ENCODE peak calls at places on chromosomes 2 and 18, in seven cellular contexts. L is spleen, H is kidney epithelial cell, X is upper lobe of right lung, P is sigmoid colon, F is HepG2, G is dorsolateral prefrontal cortex. Q is an unnamed sample.

GRCh38 chr18:35185771-35186170 is 55.1 kb upstream of the ZNF397 start:
- DNase-seq in L (no peak), H (no peak), X (no peak), P (no peak), F (no peak), G (no peak), Q (no peak)

GRCh38 chr2:25219621-25220020 is 51.2 kb upstream of the POMC start:
- DNase-seq in L (no peak), H (no peak), X (no peak), P (no peak), F (no peak), G (no peak), Q (no peak)

GRCh38 chr2:165833156-165833555 is 39.1 kb upstream of the GALNT3 start:
- DNase-seq in L (no peak), H (peak), X (no peak), P (no peak), F (no peak), G (no peak), Q (peak)

GRCh38 chr2:28134857-28135256 is 244.3 kb downstream of the BABAM2 start:
- DNase-seq in L (no peak), H (no peak), X (no peak), P (no peak), F (no peak), G (no peak), Q (no peak)

GRCh38 chr18:47075098-47075883 is 39.9 kb upstream of the ELOA2 start:
- DNase-seq in L (no peak), H (no peak), X (no peak), P (no peak), F (no peak), G (no peak), Q (no peak)

GRCh38 chr2:223642496-223642895 is 40.3 kb upstream of the SCG2 start:
- DNase-seq in L (no peak), H (no peak), X (no peak), P (no peak), F (no peak), G (no peak), Q (no peak)

GRCh38 chr18:49114556-49114955 is 163.8 kb upstream of the SMAD7 start:
- DNase-seq in L (no peak), H (no peak), X (no peak), P (no peak), F (no peak), G (no peak), Q (no peak)

GRCh38 chr2:196287541-196287940 is 116.2 kb upstream of the STK17B start:
- DNase-seq in L (no peak), H (no peak), X (no peak), P (no peak), F (no peak), G (no peak), Q (no peak)

GRCh38 chr2:65430515-65431416 is 1.6 kb downstream of the SPRED2 start:
- DNase-seq in L (peak), H (no peak), X (peak), P (peak), F (peak), G (peak), Q (peak)

GRCh38 chr2:219059725-219060682 is 717 bp downstream of the IHH start:
- DNase-seq in L (no peak), H (no peak), X (peak), P (no peak), F (no peak), G (no peak), Q (no peak)

GRCh38 chr2:88765154-88765948 is 73.9 kb downstream of the RPIA start:
- DNase-seq in L (peak), H (no peak), X (peak), P (no peak), F (no peak), G (peak), Q (no peak)

GRCh38 chr2:88760819-88761598 is 69.5 kb downstream of the RPIA start:
- DNase-seq in L (no peak), H (no peak), X (no peak), P (no peak), F (no peak), G (no peak), Q (no peak)

GRCh38 chr2:88764850-88765153 is 73.3 kb downstream of the RPIA start:
- DNase-seq in L (no peak), H (no peak), X (no peak), P (no peak), F (no peak), G (no peak), Q (no peak)

GRCh38 chr2:88764141-88764849 is 72.8 kb downstream of the RPIA start:
- DNase-seq in L (no peak), H (no peak), X (no peak), P (no peak), F (no peak), G (no peak), Q (no peak)
- TF ChIP-seq CTCF in L (no peak), H (no peak), X (no peak), P (no peak), F (no peak), G (no peak), Q (no peak)

DNA sequence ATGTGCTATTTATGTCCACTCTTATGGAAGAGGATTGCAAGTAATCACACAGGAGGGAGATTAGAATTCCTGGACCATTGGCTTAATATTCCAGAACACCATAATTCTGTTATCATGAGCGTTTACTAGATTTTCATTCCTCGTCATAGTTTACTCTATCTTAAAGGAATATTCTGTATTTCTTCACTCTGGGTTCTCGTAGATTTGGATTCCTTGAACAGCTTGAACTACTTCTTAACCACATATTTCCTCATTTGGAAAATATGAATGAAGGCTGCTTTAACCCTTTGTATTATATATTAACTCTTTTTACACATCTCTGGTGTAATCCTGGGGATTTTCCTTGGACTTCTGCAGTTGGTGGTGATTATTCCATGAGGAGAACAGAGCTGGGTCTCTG is 46.3 kb upstream of the CCBE1 start:
- DNase-seq in L (no peak), H (no peak), X (no peak), P (no peak), F (no peak), G (no peak), Q (no peak)
- H3K4me3 ChIP-seq in L (no peak), H (no peak), X (no peak), P (no peak), F (no peak), G (no peak), Q (no peak)

GRCh38 chr2:221477697-221478096 is 94.4 kb downstream of the EPHA4 start:
- DNase-seq in L (no peak), H (no peak), X (no peak), P (no peak), F (no peak), G (no peak), Q (peak)

GRCh38 chr2:221480251-221480650 is 91.9 kb downstream of the EPHA4 start:
- DNase-seq in L (no peak), H (no peak), X (no peak), P (no peak), F (no peak), G (no peak), Q (no peak)

GRCh38 chr2:221482581-221483140 is 89.4 kb downstream of the EPHA4 start:
- DNase-seq in L (no peak), H (no peak), X (no peak), P (no peak), F (no peak), G (no peak), Q (no peak)

GRCh38 chr2:221476195-221476594 is 95.9 kb downstream of the EPHA4 start:
- DNase-seq in L (no peak), H (no peak), X (no peak), P (no peak), F (no peak), G (no peak), Q (no peak)

DNA sequence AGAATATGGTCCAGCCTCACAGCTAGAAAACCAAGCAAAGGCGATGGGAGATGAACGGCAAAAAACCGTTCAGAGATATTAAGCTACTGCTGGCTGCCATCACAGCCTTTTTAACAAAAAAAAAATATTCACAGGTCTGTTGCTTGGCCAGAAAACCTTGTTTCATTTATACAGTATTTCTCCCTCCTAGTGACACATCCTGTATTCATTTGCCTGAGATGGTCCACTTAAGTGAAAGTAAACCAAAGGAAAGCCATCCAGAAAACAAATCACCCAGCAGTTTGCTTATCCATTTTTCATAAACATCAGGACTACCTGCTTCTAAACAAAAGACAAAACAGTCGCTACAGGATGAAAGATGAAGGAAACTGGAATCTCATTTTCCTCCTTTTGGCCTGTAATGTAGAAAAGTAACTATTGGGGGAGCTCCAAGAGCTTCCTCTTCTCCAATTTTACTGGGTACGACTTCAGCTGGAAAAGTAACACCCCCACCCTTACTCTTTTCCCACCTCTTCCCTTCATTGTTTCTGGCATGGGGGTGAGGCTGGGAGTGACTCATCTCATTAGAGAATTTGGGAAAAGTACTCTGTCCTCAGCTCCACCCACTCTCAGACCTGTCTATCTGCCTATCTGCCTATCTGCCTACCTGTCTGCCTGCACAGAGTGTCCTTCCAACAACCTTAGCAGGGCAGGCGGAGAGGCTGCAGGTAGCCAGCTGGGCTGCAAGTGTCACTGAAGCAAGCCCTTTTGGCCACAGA is 93.8 kb downstream of the EPHA4 start:
- DNase-seq in L (no peak), H (no peak), X (no peak), P (no peak), F (no peak), G (no peak), Q (no peak)
- TF ChIP-seq CTCF in L (no peak), H (peak), X (no peak), P (no peak), F (no peak), G (no peak), Q (no peak)

GRCh38 chr2:7430869-7431641 is 513.8 kb downstream of the RNF144A start:
- DNase-seq in L (peak), H (no peak), X (peak), P (no peak), F (no peak), G (no peak), Q (no peak)
- H3K4me3 ChIP-seq in L (peak), H (peak), X (peak), P (no peak), F (no peak), G (peak), Q (peak)

GRCh38 chr2:170076189-170076588 is 101.8 kb upstream of the MYO3B start:
- DNase-seq in L (no peak), H (no peak), X (no peak), P (no peak), F (no peak), G (no peak), Q (no peak)

GRCh38 chr2:170073288-170073687 is 104.7 kb upstream of the MYO3B start:
- DNase-seq in L (no peak), H (no peak), X (no peak), P (peak), F (no peak), G (peak), Q (peak)

GRCh38 chr2:170077830-170078569 is 99.9 kb upstream of the MYO3B start:
- DNase-seq in L (no peak), H (no peak), X (no peak), P (no peak), F (no peak), G (no peak), Q (no peak)
- TF ChIP-seq CTCF in L (no peak), H (no peak), X (no peak), P (no peak), F (no peak), G (no peak), Q (no peak)

GRCh38 chr2:34475141-34475540 is 876.0 kb upstream of the FAM98A start:
- DNase-seq in L (no peak), H (no peak), X (no peak), P (no peak), F (no peak), G (no peak), Q (no peak)

GRCh38 chr2:34474646-34475045 is 875.5 kb upstream of the FAM98A start:
- DNase-seq in L (no peak), H (peak), X (no peak), P (no peak), F (no peak), G (no peak), Q (no peak)

GRCh38 chr2:34481542-34481941 is 882.4 kb upstream of the FAM98A start:
- DNase-seq in L (no peak), H (no peak), X (no peak), P (no peak), F (no peak), G (no peak), Q (no peak)

DNA sequence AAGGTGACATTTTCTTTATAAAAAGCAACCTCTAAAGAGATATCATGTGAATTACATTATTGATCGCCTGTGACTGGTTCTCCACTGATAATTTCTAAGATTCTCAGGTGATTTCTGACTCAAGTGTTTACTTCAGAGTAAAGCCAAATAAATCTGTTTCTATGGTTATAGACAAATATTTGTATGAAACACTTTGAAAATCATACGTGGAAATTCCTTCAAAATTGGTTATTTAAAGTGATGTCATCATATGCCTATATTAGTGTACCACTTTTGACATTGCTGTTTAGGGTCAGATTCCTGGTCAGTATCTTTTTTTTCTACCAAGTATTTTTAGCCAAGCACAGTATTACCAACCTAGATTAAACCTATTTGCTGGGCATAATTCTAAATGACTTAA is 881.3 kb upstream of the FAM98A start:
- DNase-seq in L (no peak), H (no peak), X (no peak), P (no peak), F (no peak), G (no peak), Q (no peak)
- H3K4me3 ChIP-seq in L (no peak), H (no peak), X (no peak), P (no peak), F (no peak), G (no peak), Q (no peak)

GRCh38 chr2:30335981-30336538 is 104.7 kb downstream of the LBH start:
- DNase-seq in L (no peak), H (no peak), X (no peak), P (no peak), F (no peak), G (no peak), Q (no peak)

GRCh38 chr2:30331869-30332268 is 100.5 kb downstream of the LBH start:
- DNase-seq in L (no peak), H (no peak), X (no peak), P (no peak), F (no peak), G (no peak), Q (no peak)

GRCh38 chr2:30332791-30333453 is 101.6 kb downstream of the LBH start:
- DNase-seq in L (no peak), H (no peak), X (no peak), P (no peak), F (no peak), G (no peak), Q (no peak)

GRCh38 chr2:30336978-30337841 is 105.9 kb downstream of the LBH start:
- DNase-seq in L (peak), H (no peak), X (no peak), P (no peak), F (no peak), G (no peak), Q (no peak)

DNA sequence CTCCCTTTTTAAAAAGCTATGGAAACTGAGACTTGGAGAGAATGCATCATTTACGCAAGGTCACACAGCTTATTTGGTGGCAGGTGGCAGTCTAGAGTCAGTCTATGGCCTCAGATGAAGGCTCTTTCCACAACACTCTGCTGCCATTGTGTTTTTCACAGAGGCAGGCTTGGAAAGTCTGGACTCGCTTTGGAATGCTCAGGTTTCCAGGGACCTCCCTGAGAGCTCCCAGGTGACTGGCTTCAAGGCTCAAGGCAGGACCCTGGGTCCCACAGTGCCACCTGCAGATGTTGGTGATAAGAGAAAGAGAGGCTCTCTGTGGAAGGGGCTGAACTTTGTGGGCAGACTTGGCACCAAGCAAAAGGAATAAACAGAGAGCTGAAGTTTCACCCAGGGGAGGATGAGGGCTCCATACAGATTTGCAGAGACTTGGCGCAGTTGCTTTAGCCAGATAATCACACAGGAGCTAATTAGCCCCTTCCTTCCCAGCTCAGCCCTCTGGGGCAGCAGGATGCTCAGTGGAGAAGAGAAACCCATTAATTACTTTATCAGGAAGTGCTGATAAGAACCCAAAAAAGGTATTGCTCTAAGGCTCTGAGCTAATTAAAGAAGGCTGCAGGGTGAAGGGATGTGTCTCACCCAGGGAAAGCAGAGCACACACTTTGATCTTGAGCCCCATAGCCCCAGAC is 103.5 kb downstream of the LBH start:
- DNase-seq in L (no peak), H (no peak), X (no peak), P (no peak), F (no peak), G (no peak), Q (no peak)
- TF ChIP-seq CTCF in L (no peak), H (no peak), X (no peak), P (no peak), F (peak), G (no peak), Q (peak)

GRCh38 chr2:226792155-226792871 is 7.3 kb downstream of the IRS1 start:
- DNase-seq in L (no peak), H (no peak), X (no peak), P (no peak), F (no peak), G (no peak), Q (no peak)

GRCh38 chr2:226795281-226796011 is 4.2 kb downstream of the IRS1 start:
- DNase-seq in L (peak), H (no peak), X (peak), P (peak), F (no peak), G (no peak), Q (no peak)

GRCh38 chr2:226794751-226795171 is 4.9 kb downstream of the IRS1 start:
- DNase-seq in L (no peak), H (no peak), X (no peak), P (no peak), F (no peak), G (no peak), Q (no peak)

GRCh38 chr2:226793615-226794014 is 6.0 kb downstream of the IRS1 start:
- DNase-seq in L (no peak), H (no peak), X (no peak), P (no peak), F (no peak), G (no peak), Q (no peak)

DNA sequence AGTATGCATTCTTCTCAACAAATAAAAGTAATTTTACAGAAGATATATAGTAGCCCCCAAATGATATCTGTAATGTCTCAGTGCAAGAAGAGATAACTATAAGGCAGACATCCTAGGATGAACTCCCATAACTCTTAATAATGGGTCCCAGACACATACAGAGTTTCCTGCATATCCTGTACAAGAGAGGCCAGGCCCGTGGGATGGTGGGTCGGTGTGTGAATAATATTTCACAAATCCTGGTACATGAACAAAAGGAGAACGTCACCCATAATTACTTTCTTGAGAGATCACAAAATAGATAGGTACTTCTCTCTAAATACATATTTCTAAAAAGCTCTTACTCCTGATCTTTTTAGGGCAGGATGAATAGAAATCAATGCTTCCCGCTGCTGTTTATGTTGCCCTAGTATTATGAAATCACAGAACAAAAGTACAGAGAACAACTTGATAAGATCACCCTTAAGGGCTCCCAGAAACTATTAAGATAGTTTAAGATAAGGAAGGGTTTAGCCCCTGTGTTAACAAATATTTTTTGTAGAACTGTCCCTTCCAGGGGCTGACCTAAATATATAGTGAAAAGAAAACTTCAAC is 5.4 kb downstream of the IRS1 start:
- DNase-seq in L (no peak), H (no peak), X (no peak), P (no peak), F (no peak), G (no peak), Q (no peak)
- H3K4me3 ChIP-seq in L (peak), H (peak), X (peak), P (peak), F (peak), G (peak), Q (peak)

GRCh38 chr2:216516730-216517350 is 18.2 kb downstream of the RPL37A start:
- DNase-seq in L (no peak), H (no peak), X (no peak), P (no peak), F (no peak), G (no peak), Q (no peak)
- TF ChIP-seq CTCF in L (peak), H (peak), X (peak), P (peak), F (peak), G (peak), Q (peak)